ENCODE peak calls at places on chromosomes 3 and 15, in nine cellular contexts. One of them, this sample, is unnamed.

GRCh38 chr15:56532766-56533455 is 68.0 kb upstream of the MNS1 start:
- DNase-seq in GM13977: no peak
- DNase-seq in foreskin fibroblast: no peak
- DNase-seq in heart left ventricle: no peak
- DNase-seq in mammary epithelial cell: no peak
- DNase-seq in CD8-positive, alpha-beta T cell: no peak
- DNase-seq in H9: no peak
- DNase-seq in omental fat pad: no peak
- DNase-seq in gastrocnemius medialis: no peak
- DNase-seq in this sample: no peak

GRCh38 chr3:158539414-158540014 is 31.5 kb upstream of the MLF1 start:
- DNase-seq in GM13977: no peak
- DNase-seq in foreskin fibroblast: peak; percentile 26
- DNase-seq in heart left ventricle: no peak
- DNase-seq in mammary epithelial cell: peak; percentile 12
- DNase-seq in CD8-positive, alpha-beta T cell: no peak
- DNase-seq in H9: no peak
- DNase-seq in omental fat pad: peak; percentile 26
- DNase-seq in gastrocnemius medialis: no peak
- DNase-seq in this sample: peak; percentile 40

GRCh38 chr3:46506526-46506925 is 8.8 kb downstream of the RTP3 start:
- DNase-seq in GM13977: no peak
- DNase-seq in foreskin fibroblast: no peak
- DNase-seq in heart left ventricle: no peak
- DNase-seq in mammary epithelial cell: no peak
- DNase-seq in CD8-positive, alpha-beta T cell: no peak
- DNase-seq in H9: no peak
- DNase-seq in omental fat pad: no peak
- DNase-seq in gastrocnemius medialis: no peak
- DNase-seq in this sample: no peak

GRCh38 chr3:124620600-124621063 is 109.6 kb upstream of the UMPS start:
- DNase-seq in GM13977: peak; percentile 17
- DNase-seq in foreskin fibroblast: no peak
- DNase-seq in heart left ventricle: peak; percentile 35
- DNase-seq in mammary epithelial cell: no peak
- DNase-seq in CD8-positive, alpha-beta T cell: peak; percentile 55
- DNase-seq in H9: no peak
- DNase-seq in omental fat pad: no peak
- DNase-seq in gastrocnemius medialis: no peak
- DNase-seq in this sample: no peak

GRCh38 chr3:161674402-161674801 is 177.8 kb downstream of the OTOL1 start:
- DNase-seq in GM13977: no peak
- DNase-seq in foreskin fibroblast: no peak
- DNase-seq in heart left ventricle: no peak
- DNase-seq in mammary epithelial cell: no peak
- DNase-seq in CD8-positive, alpha-beta T cell: no peak
- DNase-seq in H9: no peak
- DNase-seq in omental fat pad: no peak
- DNase-seq in gastrocnemius medialis: no peak
- DNase-seq in this sample: no peak

GRCh38 chr15:88447741-88448140 is 19.4 kb downstream of the MRPL46 start:
- DNase-seq in GM13977: no peak
- DNase-seq in foreskin fibroblast: no peak
- DNase-seq in heart left ventricle: no peak
- DNase-seq in mammary epithelial cell: no peak
- DNase-seq in CD8-positive, alpha-beta T cell: no peak
- DNase-seq in H9: no peak
- DNase-seq in omental fat pad: no peak
- DNase-seq in gastrocnemius medialis: no peak
- DNase-seq in this sample: no peak

GRCh38 chr3:183188895-183189462 is 26.4 kb upstream of the LAMP3 start:
- DNase-seq in GM13977: peak; percentile 55
- DNase-seq in foreskin fibroblast: no peak
- DNase-seq in heart left ventricle: no peak
- DNase-seq in mammary epithelial cell: no peak
- DNase-seq in CD8-positive, alpha-beta T cell: no peak
- DNase-seq in H9: peak; percentile 71
- DNase-seq in omental fat pad: no peak
- DNase-seq in gastrocnemius medialis: no peak
- DNase-seq in this sample: peak; percentile 51

GRCh38 chr3:195760345-195760983 is 39.7 kb downstream of the MUC20 start:
- DNase-seq in GM13977: no peak
- DNase-seq in foreskin fibroblast: no peak
- DNase-seq in heart left ventricle: no peak
- DNase-seq in mammary epithelial cell: no peak
- DNase-seq in CD8-positive, alpha-beta T cell: no peak
- DNase-seq in H9: no peak
- DNase-seq in omental fat pad: no peak
- DNase-seq in gastrocnemius medialis: no peak
- DNase-seq in this sample: no peak

GRCh38 chr3:52054689-52055511 is 1.5 kb downstream of the DUSP7 start:
- DNase-seq in GM13977: no peak
- DNase-seq in foreskin fibroblast: no peak
- DNase-seq in heart left ventricle: no peak
- DNase-seq in mammary epithelial cell: no peak
- DNase-seq in CD8-positive, alpha-beta T cell: peak; percentile 52
- DNase-seq in H9: peak; percentile 40
- DNase-seq in omental fat pad: no peak
- DNase-seq in gastrocnemius medialis: no peak
- DNase-seq in this sample: no peak

GRCh38 chr15:40291088-40291574 is 8.3 kb upstream of the ANKRD63 start:
- DNase-seq in GM13977: no peak
- DNase-seq in foreskin fibroblast: peak; percentile 63
- DNase-seq in heart left ventricle: peak; percentile 64
- DNase-seq in mammary epithelial cell: peak; percentile 57
- DNase-seq in CD8-positive, alpha-beta T cell: no peak
- DNase-seq in H9: peak; percentile 71
- DNase-seq in omental fat pad: no peak
- DNase-seq in gastrocnemius medialis: no peak
- DNase-seq in this sample: peak; percentile 62

GRCh38 chr3:173502983-173503568 is 105.5 kb downstream of the NLGN1 start:
- DNase-seq in GM13977: no peak
- DNase-seq in foreskin fibroblast: peak; percentile 0
- DNase-seq in heart left ventricle: peak; percentile 27
- DNase-seq in mammary epithelial cell: no peak
- DNase-seq in CD8-positive, alpha-beta T cell: no peak
- DNase-seq in H9: no peak
- DNase-seq in omental fat pad: no peak
- DNase-seq in gastrocnemius medialis: no peak
- DNase-seq in this sample: no peak

GRCh38 chr15:57033715-57034439 is 115.4 kb downstream of the TCF12 start:
- DNase-seq in GM13977: no peak
- DNase-seq in foreskin fibroblast: no peak
- DNase-seq in heart left ventricle: no peak
- DNase-seq in mammary epithelial cell: no peak
- DNase-seq in CD8-positive, alpha-beta T cell: no peak
- DNase-seq in H9: no peak
- DNase-seq in omental fat pad: no peak
- DNase-seq in gastrocnemius medialis: no peak
- DNase-seq in this sample: no peak

GRCh38 chr3:155656466-155656865 is 88.4 kb downstream of the PLCH1 start:
- DNase-seq in GM13977: no peak
- DNase-seq in foreskin fibroblast: no peak
- DNase-seq in heart left ventricle: no peak
- DNase-seq in mammary epithelial cell: no peak
- DNase-seq in CD8-positive, alpha-beta T cell: no peak
- DNase-seq in H9: no peak
- DNase-seq in omental fat pad: no peak
- DNase-seq in gastrocnemius medialis: no peak
- DNase-seq in this sample: no peak

GRCh38 chr3:153161714-153162512 is at the start of gene RAP2B:
- DNase-seq in GM13977: peak; percentile 96
- DNase-seq in foreskin fibroblast: peak; percentile 95
- DNase-seq in heart left ventricle: peak; percentile 97
- DNase-seq in mammary epithelial cell: peak; percentile 98
- DNase-seq in CD8-positive, alpha-beta T cell: peak; percentile 97
- DNase-seq in H9: peak; percentile 97
- DNase-seq in omental fat pad: peak; percentile 97
- DNase-seq in gastrocnemius medialis: peak; percentile 88
- DNase-seq in this sample: peak; percentile 95
- TF ChIP-seq CTCF in GM13977: no peak
- TF ChIP-seq CTCF in foreskin fibroblast: no peak
- TF ChIP-seq CTCF in heart left ventricle: no peak
- TF ChIP-seq CTCF in mammary epithelial cell: no peak
- TF ChIP-seq CTCF in CD8-positive, alpha-beta T cell: no peak
- TF ChIP-seq CTCF in H9: no peak
- TF ChIP-seq CTCF in omental fat pad: no peak
- TF ChIP-seq CTCF in gastrocnemius medialis: no peak
- TF ChIP-seq CTCF in this sample: no peak

DNA sequence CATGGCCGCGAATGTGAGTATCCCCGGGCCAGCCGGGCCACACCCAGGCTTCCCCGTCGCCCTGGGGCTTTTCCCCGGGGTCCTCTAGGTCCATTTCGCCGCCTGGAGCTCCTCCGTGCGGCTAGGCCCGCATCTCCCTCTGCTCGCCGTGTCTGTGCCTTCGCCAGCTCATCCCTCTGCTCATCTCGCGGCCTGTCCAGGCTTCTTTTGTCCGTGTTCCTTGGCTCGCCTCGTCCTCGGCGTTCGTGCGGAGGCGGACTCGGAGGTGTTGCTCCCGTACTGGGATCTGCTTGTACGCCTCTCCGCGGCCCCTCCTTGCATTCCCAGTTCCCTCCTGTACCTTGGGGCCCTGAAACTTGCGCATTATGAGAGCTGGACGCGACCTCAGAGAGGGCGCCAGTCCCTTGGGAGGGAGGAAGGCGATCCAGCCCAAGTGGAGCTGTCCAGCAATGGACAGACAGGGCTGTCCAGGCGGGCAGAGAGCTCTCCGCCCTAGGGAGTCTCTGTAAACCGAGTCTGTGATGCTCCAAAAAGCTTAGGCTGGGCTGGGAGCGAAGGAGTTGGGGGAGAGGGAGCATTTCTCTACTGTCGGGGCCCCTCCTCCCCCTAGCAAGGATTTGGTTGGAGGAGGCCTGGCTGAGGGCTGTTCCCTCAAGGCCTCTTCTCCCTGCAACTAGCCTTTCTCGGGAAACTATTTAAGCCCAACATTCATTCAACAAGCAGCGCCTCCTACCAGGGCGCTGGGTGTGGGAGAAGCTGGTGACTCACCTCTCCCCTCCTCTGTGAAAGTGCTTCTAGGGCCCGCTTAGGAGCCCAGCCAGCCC is 553 bp downstream of the TMEM43 start:
- DNase-seq in GM13977: no peak
- DNase-seq in foreskin fibroblast: peak; percentile 94
- DNase-seq in heart left ventricle: peak; percentile 74
- DNase-seq in mammary epithelial cell: peak; percentile 94
- DNase-seq in CD8-positive, alpha-beta T cell: peak; percentile 56
- DNase-seq in H9: peak; percentile 80
- DNase-seq in omental fat pad: no peak
- DNase-seq in gastrocnemius medialis: no peak
- DNase-seq in this sample: peak; percentile 54
- TF ChIP-seq CTCF in GM13977: peak; percentile 15
- TF ChIP-seq CTCF in foreskin fibroblast: peak; percentile 20
- TF ChIP-seq CTCF in heart left ventricle: no peak
- TF ChIP-seq CTCF in mammary epithelial cell: peak; percentile 37
- TF ChIP-seq CTCF in CD8-positive, alpha-beta T cell: no peak
- TF ChIP-seq CTCF in H9: no peak
- TF ChIP-seq CTCF in omental fat pad: no peak
- TF ChIP-seq CTCF in gastrocnemius medialis: peak; percentile 14
- TF ChIP-seq CTCF in this sample: peak; percentile 21

GRCh38 chr3:107664614-107665013 is 141.9 kb downstream of the BBX start:
- DNase-seq in GM13977: no peak
- DNase-seq in foreskin fibroblast: no peak
- DNase-seq in heart left ventricle: no peak
- DNase-seq in mammary epithelial cell: no peak
- DNase-seq in CD8-positive, alpha-beta T cell: no peak
- DNase-seq in H9: no peak
- DNase-seq in omental fat pad: no peak
- DNase-seq in gastrocnemius medialis: no peak
- DNase-seq in this sample: no peak
- TF ChIP-seq CTCF in GM13977: no peak
- TF ChIP-seq CTCF in foreskin fibroblast: no peak
- TF ChIP-seq CTCF in heart left ventricle: no peak
- TF ChIP-seq CTCF in mammary epithelial cell: no peak
- TF ChIP-seq CTCF in CD8-positive, alpha-beta T cell: no peak
- TF ChIP-seq CTCF in H9: peak; percentile 35
- TF ChIP-seq CTCF in omental fat pad: no peak
- TF ChIP-seq CTCF in gastrocnemius medialis: no peak
- TF ChIP-seq CTCF in this sample: no peak

GRCh38 chr3:79361748-79362378 is 405.9 kb downstream of the ROBO1 start:
- DNase-seq in GM13977: no peak
- DNase-seq in foreskin fibroblast: peak; percentile 21
- DNase-seq in heart left ventricle: no peak
- DNase-seq in mammary epithelial cell: peak; percentile 29
- DNase-seq in CD8-positive, alpha-beta T cell: no peak
- DNase-seq in H9: no peak
- DNase-seq in omental fat pad: no peak
- DNase-seq in gastrocnemius medialis: no peak
- DNase-seq in this sample: peak; percentile 9
- TF ChIP-seq CTCF in GM13977: peak; percentile 69
- TF ChIP-seq CTCF in foreskin fibroblast: peak; percentile 57
- TF ChIP-seq CTCF in heart left ventricle: peak; percentile 53
- TF ChIP-seq CTCF in mammary epithelial cell: peak; percentile 75
- TF ChIP-seq CTCF in CD8-positive, alpha-beta T cell: peak; percentile 17
- TF ChIP-seq CTCF in H9: peak; percentile 93
- TF ChIP-seq CTCF in omental fat pad: no peak
- TF ChIP-seq CTCF in gastrocnemius medialis: peak; percentile 59
- TF ChIP-seq CTCF in this sample: peak; percentile 48

GRCh38 chr3:32177702-32178198 is 60.7 kb upstream of the CMTM8 start:
- DNase-seq in GM13977: peak; percentile 55
- DNase-seq in foreskin fibroblast: peak; percentile 80
- DNase-seq in heart left ventricle: peak; percentile 70
- DNase-seq in mammary epithelial cell: peak; percentile 79
- DNase-seq in CD8-positive, alpha-beta T cell: peak; percentile 52
- DNase-seq in H9: peak; percentile 83
- DNase-seq in omental fat pad: peak; percentile 29
- DNase-seq in gastrocnemius medialis: peak; percentile 18
- DNase-seq in this sample: peak; percentile 83
- TF ChIP-seq CTCF in GM13977: peak; percentile 70
- TF ChIP-seq CTCF in foreskin fibroblast: peak; percentile 80
- TF ChIP-seq CTCF in heart left ventricle: peak; percentile 78
- TF ChIP-seq CTCF in mammary epithelial cell: peak; percentile 99
- TF ChIP-seq CTCF in CD8-positive, alpha-beta T cell: no peak
- TF ChIP-seq CTCF in H9: peak; percentile 87
- TF ChIP-seq CTCF in omental fat pad: no peak
- TF ChIP-seq CTCF in gastrocnemius medialis: peak; percentile 54
- TF ChIP-seq CTCF in this sample: peak; percentile 96

DNA sequence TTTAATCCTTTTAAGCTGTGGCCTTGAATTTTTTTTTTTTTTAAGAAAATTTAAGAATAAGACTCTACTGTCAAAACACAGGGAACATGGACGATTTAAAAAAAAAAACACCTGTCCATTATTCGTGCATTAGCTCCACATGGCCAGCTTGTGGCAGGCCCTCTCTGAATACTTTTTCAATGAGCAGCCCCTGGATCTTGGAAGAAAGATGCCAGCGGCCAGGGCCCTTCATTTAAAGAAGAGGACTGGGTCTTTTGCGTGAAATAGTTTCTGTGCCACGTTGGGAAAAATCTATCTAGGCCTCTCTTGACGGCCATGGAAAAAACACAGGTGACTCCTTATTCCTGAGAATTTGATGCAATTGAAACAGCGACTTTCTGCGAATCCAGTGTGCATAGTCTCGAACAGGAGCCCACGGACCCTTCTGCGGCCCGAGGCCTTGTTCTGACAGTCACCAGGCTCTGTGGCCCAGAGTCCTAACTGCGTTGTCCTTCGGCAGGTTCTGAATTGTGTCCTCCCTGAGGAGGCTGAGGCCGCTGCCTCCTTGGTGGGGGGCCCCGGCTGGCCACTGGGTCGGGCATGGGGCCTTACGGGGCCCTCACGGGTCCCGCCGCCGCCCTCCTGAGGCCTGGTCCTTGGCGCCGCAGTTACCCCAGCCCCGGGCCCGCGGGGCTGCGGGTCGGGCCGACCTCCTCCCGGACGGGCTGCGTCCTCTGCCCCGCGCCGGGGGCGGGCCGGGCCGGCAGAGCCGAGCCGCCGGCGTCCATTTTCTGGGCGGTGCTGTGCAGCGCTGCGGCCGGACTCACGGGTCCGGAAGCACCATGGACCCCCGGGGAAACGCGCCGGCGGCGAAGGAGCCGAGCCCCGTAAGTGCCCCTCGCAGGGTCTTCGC is 33.5 kb downstream of the ZBTB38 start:
- DNase-seq in GM13977: peak; percentile 79
- DNase-seq in foreskin fibroblast: no peak
- DNase-seq in heart left ventricle: peak; percentile 71
- DNase-seq in mammary epithelial cell: no peak
- DNase-seq in CD8-positive, alpha-beta T cell: no peak
- DNase-seq in H9: peak; percentile 52
- DNase-seq in omental fat pad: no peak
- DNase-seq in gastrocnemius medialis: no peak
- DNase-seq in this sample: no peak
- TF ChIP-seq CTCF in GM13977: no peak
- TF ChIP-seq CTCF in foreskin fibroblast: no peak
- TF ChIP-seq CTCF in heart left ventricle: no peak
- TF ChIP-seq CTCF in mammary epithelial cell: peak; percentile 11
- TF ChIP-seq CTCF in CD8-positive, alpha-beta T cell: no peak
- TF ChIP-seq CTCF in H9: no peak
- TF ChIP-seq CTCF in omental fat pad: no peak
- TF ChIP-seq CTCF in gastrocnemius medialis: no peak
- TF ChIP-seq CTCF in this sample: no peak

This sample was measured in WERI-Rb-1.